ENCODE peak calls at places on chromosomes 13 and 19, in seven cellular contexts. Y is cardiac muscle cell; X is GM23248; V is fibroblast of lung; O is CD8-positive, alpha-beta memory T cell; G is tibial artery; F is suprapubic skin. C is an unnamed sample. For H3K4me1, the result is how much of the 10 kb centered on the place peaks cover.

GRCh38 chr13:113152894-113153809 is 5.3 kb upstream of the PROZ start:
- DNase-seq in Y (peak), F (peak), G (peak), X (peak), V (peak), O (no peak), C (no peak)

GRCh38 chr19:52410276-52410675 is 12.6 kb downstream of the ZNF528 start:
- DNase-seq in V (no peak), G (no peak), F (no peak), Y (no peak), O (no peak), X (no peak), C (no peak)

GRCh38 chr19:6088677-6089063 is 21.6 kb downstream of the RFX2 start:
- DNase-seq in X (peak), O (no peak), G (no peak), F (no peak), V (peak), Y (no peak), C (no peak)

GRCh38 chr19:19403373-19403901 is 2.0 kb upstream of the GATAD2A start:
- DNase-seq in O (no peak), Y (no peak), F (no peak), X (peak), V (peak), G (no peak), C (peak)

GRCh38 chr13:90238433-90238832 is 1109.1 kb upstream of the MIR17HG start:
- DNase-seq in O (no peak), X (no peak), G (no peak), Y (no peak), F (no peak), V (peak), C (no peak)

GRCh38 chr13:24541127-24541475 is 28.5 kb upstream of the PARP4 start:
- DNase-seq in V (no peak), O (no peak), F (no peak), Y (no peak), X (no peak), G (no peak), C (no peak)

GRCh38 chr13:37385248-37385647 is 213.3 kb downstream of the POSTN start:
- DNase-seq in V (no peak), O (no peak), Y (no peak), X (no peak), G (no peak), F (no peak), C (no peak)

GRCh38 chr13:29832899-29833298 is 17.5 kb downstream of the UBL3 start:
- DNase-seq in O (no peak), V (no peak), F (no peak), G (no peak), Y (no peak), X (no peak), C (no peak)

GRCh38 chr13:112954488-112955270 is 14.3 kb upstream of the MCF2L start:
- DNase-seq in Y (no peak), O (no peak), F (no peak), V (no peak), G (no peak), X (no peak), C (no peak)

GRCh38 chr19:18809149-18809978 is 18.3 kb upstream of the COMP start:
- DNase-seq in O (no peak), V (peak), F (no peak), Y (no peak), G (peak), X (peak), C (peak)

GRCh38 chr19:46192990-46193650 is 36.4 kb upstream of the IGFL1 start:
- DNase-seq in Y (no peak), O (no peak), F (peak), G (peak), X (peak), V (peak), C (no peak)

GRCh38 chr13:105663182-105663581 is 872.3 kb downstream of the EFNB2 start:
- DNase-seq in Y (no peak), F (no peak), O (no peak), G (no peak), X (no peak), V (no peak), C (no peak)

GRCh38 chr13:110914293-110915056 is 394 bp downstream of the ANKRD10 start:
- DNase-seq in Y (peak), X (peak), F (peak), O (peak), G (peak), V (peak), C (peak)

GRCh38 chr13:73216381-73216831 is 157.6 kb downstream of the KLF5 start:
- DNase-seq in Y (no peak), O (no peak), V (peak), G (no peak), X (peak), F (no peak), C (no peak)

GRCh38 chr19:3474614-3475013 is 5.7 kb downstream of the SMIM24 start:
- DNase-seq in G (no peak), X (no peak), V (no peak), Y (no peak), F (no peak), O (no peak), C (no peak)

GRCh38 chr19:16588089-16588823 is 16.0 kb upstream of the SLC35E1 start:
- DNase-seq in G (no peak), O (peak), F (peak), V (peak), Y (peak), X (no peak), C (no peak)

GRCh38 chr13:20828540-20829364 is 55.0 kb upstream of the EEF1AKMT1 start:
- DNase-seq in Y (peak), G (no peak), X (peak), F (no peak), O (no peak), V (peak), C (no peak)

GRCh38 chr19:9057505-9058258 is 29.2 kb upstream of the OR1M1 start:
- DNase-seq in F (no peak), O (no peak), Y (no peak), V (no peak), X (no peak), G (no peak), C (no peak)

GRCh38 chr19:40576181-40576584 is 490 bp upstream of the SHKBP1 start:
- DNase-seq in Y (no peak), V (no peak), O (peak), G (no peak), X (no peak), F (no peak), C (no peak)

GRCh38 chr13:33256148-33256547 is 29.4 kb downstream of the STARD13 start:
- DNase-seq in Y (no peak), G (no peak), X (no peak), O (no peak), V (no peak), F (no peak), C (no peak)

GRCh38 chr19:45884682-45885555 is 1.0 kb downstream of the IRF2BP1 start:
- DNase-seq in V (no peak), G (no peak), O (peak), Y (peak), F (no peak), X (peak), C (no peak)

GRCh38 chr19:29529646-29530548 is 4.1 kb downstream of the VSTM2B start:
- DNase-seq in Y (peak), X (peak), G (no peak), V (no peak), F (peak), O (peak), C (no peak)

GRCh38 chr19:10431254-10431942 is 11.1 kb downstream of the PDE4A start:
- DNase-seq in O (peak), X (peak), Y (no peak), F (no peak), V (peak), G (peak), C (no peak)

GRCh38 chr19:48397263-48397635 is 3.8 kb downstream of the GRIN2D start:
- DNase-seq in F (no peak), G (no peak), V (no peak), Y (no peak), X (no peak), O (no peak), C (no peak)

GRCh38 chr19:48395170-48395455 is 1.6 kb downstream of the GRIN2D start:
- DNase-seq in Y (no peak), X (no peak), G (no peak), V (no peak), F (no peak), O (no peak), C (no peak)

GRCh38 chr19:48395499-48395898 is 2.0 kb downstream of the GRIN2D start:
- DNase-seq in G (no peak), X (no peak), V (no peak), O (no peak), F (no peak), Y (no peak), C (no peak)

GRCh38 chr19:48396871-48397176 is 3.4 kb downstream of the GRIN2D start:
- DNase-seq in Y (no peak), X (no peak), G (no peak), V (no peak), O (no peak), F (no peak), C (no peak)

DNA sequence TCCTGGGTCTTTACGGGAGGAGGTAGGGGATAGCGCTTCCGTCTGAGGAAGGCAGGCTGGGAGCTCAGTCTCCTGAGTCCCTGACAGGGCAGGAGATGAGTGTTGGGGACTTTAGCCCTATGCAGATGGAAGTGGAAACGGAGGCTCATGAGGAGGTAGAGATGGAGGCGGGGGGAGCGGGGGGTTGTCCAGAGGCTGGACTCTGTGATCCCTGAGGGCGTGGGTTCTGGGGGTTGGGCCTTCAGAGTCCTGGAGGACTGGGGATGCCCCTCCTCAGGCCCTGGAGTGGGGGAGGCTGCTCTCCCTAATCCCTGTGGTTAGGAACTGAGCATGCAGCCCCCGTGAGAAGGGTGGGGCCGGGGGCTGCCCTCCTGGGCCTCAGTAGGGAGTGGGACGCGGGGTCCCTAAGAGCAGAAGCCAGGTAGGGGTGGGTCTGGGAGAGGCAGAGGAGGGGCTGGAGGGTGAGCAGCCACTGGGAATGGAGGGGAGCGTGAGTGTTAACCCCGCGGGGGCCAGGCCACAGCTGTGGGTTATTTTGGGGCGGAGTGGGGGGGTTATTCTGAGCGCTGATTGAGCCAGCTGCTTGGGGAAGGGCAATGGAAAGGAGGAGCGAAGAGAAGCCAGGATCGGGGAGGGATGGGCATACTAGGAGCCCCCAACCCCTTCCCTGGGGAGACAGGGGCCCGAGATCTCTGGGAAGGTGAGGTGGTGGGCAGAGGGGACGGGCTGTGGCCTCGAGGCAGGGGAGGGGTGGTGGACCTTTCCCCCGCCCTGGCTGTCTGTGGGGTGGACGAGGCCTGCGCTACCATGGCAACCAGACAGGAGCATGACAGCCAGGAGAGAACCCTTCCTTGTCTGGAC is 2.8 kb downstream of the GRIN2D start:
- DNase-seq in G (no peak), X (no peak), F (no peak), V (no peak), O (no peak), Y (no peak), C (no peak)
- H3K4me1 ChIP-seq in G (under half), X (under half), F (half or more), V (under half), O (under half), Y (under half), C (under half)

DNA sequence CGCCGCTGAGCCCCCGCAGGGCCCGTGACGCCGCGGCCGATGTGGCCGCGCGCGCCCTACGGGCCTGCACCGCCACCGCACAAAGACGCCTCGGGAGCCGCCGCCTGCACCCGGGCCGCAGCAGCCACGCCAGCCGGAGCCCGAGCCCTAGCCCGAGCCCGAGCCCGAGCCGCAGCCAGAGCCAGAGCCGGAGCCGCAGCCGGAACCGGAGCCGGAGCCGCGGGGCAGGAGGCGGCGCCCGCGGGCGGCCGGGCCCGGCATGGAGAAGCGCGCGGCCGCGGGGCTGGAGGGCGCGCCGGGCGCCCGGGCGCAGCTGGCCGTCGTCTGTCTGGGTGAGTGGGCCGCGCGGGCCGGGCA is 375 bp downstream of the LRP3 start:
- DNase-seq in O (no peak), G (no peak), V (peak), X (peak), Y (peak), F (no peak), C (no peak)
- H3K4me3 ChIP-seq in O (no peak), G (peak), V (no peak), X (peak), Y (peak), F (peak), C (peak)

DNA sequence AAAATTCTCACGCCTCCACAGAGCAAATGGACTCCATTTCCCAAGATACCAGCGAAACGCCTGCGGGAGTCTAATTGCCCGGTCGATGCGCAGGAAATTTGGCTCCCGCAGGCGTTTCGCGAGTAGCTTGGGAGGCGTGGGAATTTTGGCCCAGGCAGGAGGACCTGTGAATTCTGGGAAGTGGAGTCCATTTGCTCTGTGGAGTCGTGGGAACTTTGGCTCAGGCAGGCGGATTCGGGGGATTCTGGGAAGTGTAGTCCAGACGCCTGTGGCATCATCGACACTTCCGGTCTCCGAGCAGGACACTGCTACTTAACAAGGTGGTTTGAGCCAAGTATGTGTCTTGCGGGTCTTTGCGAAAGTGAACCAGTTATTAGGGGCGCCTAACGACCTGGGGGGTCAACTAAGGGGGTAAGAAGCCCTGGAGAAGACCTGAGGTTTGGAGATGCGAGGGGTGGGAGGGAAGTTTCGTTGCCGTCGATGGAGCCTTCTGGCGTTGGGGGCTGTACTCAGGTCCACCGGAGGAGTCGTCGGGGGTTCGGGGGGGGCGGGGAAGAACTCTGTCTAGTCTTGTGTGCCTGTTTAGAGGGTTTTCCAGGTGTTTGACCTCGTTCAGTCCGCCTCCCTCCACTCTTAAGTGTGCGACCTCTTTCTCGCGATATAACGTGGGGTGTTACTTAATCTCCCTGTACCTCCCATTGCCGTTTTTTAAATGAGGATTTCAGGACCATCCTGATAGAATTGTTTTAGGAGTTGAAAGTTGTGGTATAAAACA is at the start of gene ZNF155:
- DNase-seq in Y (peak), V (peak), F (peak), G (peak), X (peak), O (peak), C (peak)
- H3K27ac ChIP-seq in Y (peak), V (peak), F (peak), G (peak), X (peak), O (peak), C (peak)

GRCh38 chr13:83824561-83824960 is 57.7 kb downstream of the SLITRK1 start:
- DNase-seq in G (no peak), X (no peak), O (peak), Y (no peak), V (no peak), F (no peak), C (no peak)
- H3K4me1 ChIP-seq in G (under half), X (under half), O (under half), Y (under half), V (under half), F (under half), C (under half)

C was measured in ascending aorta.